ENCODE peak calls at places on chromosomes 7 and 10, in five cellular contexts. One of them, this sample, is unnamed.

GRCh38 chr7:23276381-23276780 is 22.8 kb upstream of the MALSU1 start:
- DNase-seq in HCT116: no peak
- DNase-seq in IMR-90: no peak
- DNase-seq in mammary epithelial cell: no peak
- DNase-seq in PC-3: peak; percentile 23
- DNase-seq in this sample: no peak

GRCh38 chr10:114819313-114819712 is 2.3 kb upstream of the FHIP2A start:
- DNase-seq in PC-3: peak; percentile 43
- DNase-seq in HCT116: no peak
- DNase-seq in mammary epithelial cell: no peak
- DNase-seq in IMR-90: no peak
- DNase-seq in this sample: no peak

GRCh38 chr10:30000802-30001571 is 58.4 kb downstream of the JCAD start:
- DNase-seq in HCT116: no peak
- DNase-seq in IMR-90: peak; percentile 93
- DNase-seq in mammary epithelial cell: peak; percentile 32
- DNase-seq in PC-3: peak; percentile 61
- DNase-seq in this sample: peak; percentile 98

GRCh38 chr10:79608505-79609375 is 2.0 kb upstream of the SFTPA1 start:
- DNase-seq in HCT116: peak; percentile 24
- DNase-seq in IMR-90: peak; percentile 14
- DNase-seq in mammary epithelial cell: no peak
- DNase-seq in PC-3: no peak
- DNase-seq in this sample: peak; percentile 0

GRCh38 chr10:4217187-4217586 is 432.2 kb upstream of the KLF6 start:
- DNase-seq in HCT116: no peak
- DNase-seq in mammary epithelial cell: no peak
- DNase-seq in IMR-90: no peak
- DNase-seq in PC-3: no peak
- DNase-seq in this sample: no peak

GRCh38 chr10:101142533-101143353 is 11.6 kb downstream of the TLX1 start:
- DNase-seq in IMR-90: no peak
- DNase-seq in PC-3: no peak
- DNase-seq in HCT116: no peak
- DNase-seq in mammary epithelial cell: no peak
- DNase-seq in this sample: no peak

GRCh38 chr10:112078003-112078402 is 105.6 kb downstream of the GPAM start:
- DNase-seq in PC-3: no peak
- DNase-seq in HCT116: no peak
- DNase-seq in IMR-90: no peak
- DNase-seq in mammary epithelial cell: no peak
- DNase-seq in this sample: no peak

GRCh38 chr7:78489851-78490250 is 691.3 kb downstream of the PHTF2 start:
- DNase-seq in PC-3: no peak
- DNase-seq in IMR-90: no peak
- DNase-seq in mammary epithelial cell: no peak
- DNase-seq in HCT116: no peak
- DNase-seq in this sample: peak; percentile 31

GRCh38 chr7:116325517-116325916 is 115.2 kb downstream of the TES start:
- DNase-seq in HCT116: no peak
- DNase-seq in PC-3: no peak
- DNase-seq in IMR-90: peak; percentile 46
- DNase-seq in mammary epithelial cell: no peak
- DNase-seq in this sample: no peak

GRCh38 chr7:43781726-43782607 is 23.5 kb downstream of the BLVRA start:
- DNase-seq in HCT116: no peak
- DNase-seq in IMR-90: peak; percentile 62
- DNase-seq in PC-3: no peak
- DNase-seq in mammary epithelial cell: peak; percentile 70
- DNase-seq in this sample: peak; percentile 51

GRCh38 chr10:95788830-95789229 is 32.9 kb downstream of the ENTPD1 start:
- DNase-seq in IMR-90: peak; percentile 85
- DNase-seq in PC-3: no peak
- DNase-seq in mammary epithelial cell: no peak
- DNase-seq in HCT116: no peak
- DNase-seq in this sample: peak; percentile 70

GRCh38 chr10:98331888-98332287 is 63.9 kb upstream of the LOXL4 start:
- DNase-seq in HCT116: peak; percentile 68
- DNase-seq in IMR-90: no peak
- DNase-seq in PC-3: no peak
- DNase-seq in mammary epithelial cell: peak; percentile 17
- DNase-seq in this sample: no peak

GRCh38 chr10:77350711-77351119 is 286.9 kb downstream of the KCNMA1 start:
- DNase-seq in PC-3: peak; percentile 100
- DNase-seq in HCT116: peak; percentile 92
- DNase-seq in IMR-90: peak; percentile 100
- DNase-seq in mammary epithelial cell: peak; percentile 98
- DNase-seq in this sample: peak; percentile 99

GRCh38 chr7:143025331-143025730 is 1.6 kb downstream of the OR9A2 start:
- DNase-seq in HCT116: no peak
- DNase-seq in IMR-90: no peak
- DNase-seq in PC-3: no peak
- DNase-seq in mammary epithelial cell: no peak
- DNase-seq in this sample: no peak

GRCh38 chr7:106583706-106584690 is 77.0 kb downstream of the CCDC71L start:
- DNase-seq in mammary epithelial cell: no peak
- DNase-seq in HCT116: no peak
- DNase-seq in PC-3: no peak
- DNase-seq in IMR-90: no peak
- DNase-seq in this sample: no peak
- H2AFZ ChIP-seq in mammary epithelial cell: no peak overlapping the region
- H2AFZ ChIP-seq in HCT116: no peak overlapping the region
- H2AFZ ChIP-seq in PC-3: no peak overlapping the region
- H2AFZ ChIP-seq in IMR-90: no peak overlapping the region
- H2AFZ ChIP-seq in this sample: no peak overlapping the region

GRCh38 chr7:134370135-134370534 is 53.4 kb upstream of the SLC35B4 start:
- DNase-seq in IMR-90: no peak
- DNase-seq in mammary epithelial cell: no peak
- DNase-seq in HCT116: no peak
- DNase-seq in PC-3: no peak
- DNase-seq in this sample: no peak
- H3K27ac ChIP-seq in IMR-90: no peak overlapping the region
- H3K27ac ChIP-seq in mammary epithelial cell: no peak overlapping the region
- H3K27ac ChIP-seq in HCT116: no peak overlapping the region
- H3K27ac ChIP-seq in PC-3: peak overlapping the region; percentile 96
- H3K27ac ChIP-seq in this sample: no peak overlapping the region

DNA sequence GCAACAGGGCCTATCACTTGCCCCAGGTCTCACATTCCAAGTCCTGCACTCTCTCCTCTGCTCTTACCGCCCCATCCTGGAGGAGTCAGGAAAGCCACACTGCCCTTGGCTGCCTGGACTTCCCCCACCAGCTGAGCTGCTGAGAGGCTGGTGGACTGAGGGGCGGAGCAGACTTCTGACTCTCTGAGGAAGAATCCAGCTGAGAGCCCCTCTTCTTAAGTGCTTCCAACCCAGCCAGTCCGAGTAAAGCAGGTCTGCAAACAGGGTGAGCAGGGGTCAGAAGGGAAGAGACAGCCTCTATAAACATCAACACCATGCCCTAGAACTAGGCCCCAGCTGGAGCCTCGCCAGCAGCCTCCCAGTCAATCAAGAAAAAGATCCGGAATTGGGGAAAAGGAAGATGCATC is 92.4 kb upstream of the TMEM72 start:
- DNase-seq in IMR-90: peak; percentile 50
- DNase-seq in PC-3: no peak
- DNase-seq in HCT116: no peak
- DNase-seq in mammary epithelial cell: no peak
- DNase-seq in this sample: peak; percentile 46
- H3K9ac ChIP-seq in IMR-90: no peak overlapping the region
- H3K9ac ChIP-seq in PC-3: no peak overlapping the region
- H3K9ac ChIP-seq in HCT116: no peak overlapping the region
- H3K9ac ChIP-seq in mammary epithelial cell: no peak overlapping the region
- H3K9ac ChIP-seq in this sample: no peak overlapping the region

GRCh38 chr7:85052056-85052737 is 134.7 kb downstream of the SEMA3D start:
- DNase-seq in mammary epithelial cell: no peak
- DNase-seq in HCT116: no peak
- DNase-seq in PC-3: no peak
- DNase-seq in IMR-90: no peak
- DNase-seq in this sample: no peak
- H2AFZ ChIP-seq in mammary epithelial cell: no peak overlapping the region
- H2AFZ ChIP-seq in HCT116: no peak overlapping the region
- H2AFZ ChIP-seq in PC-3: no peak overlapping the region
- H2AFZ ChIP-seq in IMR-90: no peak overlapping the region
- H2AFZ ChIP-seq in this sample: no peak overlapping the region

GRCh38 chr10:33031815-33032320 is 73.8 kb upstream of the ITGB1 start:
- DNase-seq in mammary epithelial cell: no peak
- DNase-seq in IMR-90: no peak
- DNase-seq in HCT116: no peak
- DNase-seq in PC-3: no peak
- DNase-seq in this sample: no peak

GRCh38 chr10:33031171-33031570 is 73.1 kb upstream of the ITGB1 start:
- DNase-seq in mammary epithelial cell: no peak
- DNase-seq in HCT116: no peak
- DNase-seq in PC-3: no peak
- DNase-seq in IMR-90: no peak
- DNase-seq in this sample: no peak

GRCh38 chr10:33034931-33035330 is 76.9 kb upstream of the ITGB1 start:
- DNase-seq in mammary epithelial cell: no peak
- DNase-seq in HCT116: no peak
- DNase-seq in IMR-90: no peak
- DNase-seq in PC-3: no peak
- DNase-seq in this sample: no peak

GRCh38 chr10:33035411-33035810 is 77.4 kb upstream of the ITGB1 start:
- DNase-seq in PC-3: no peak
- DNase-seq in IMR-90: no peak
- DNase-seq in HCT116: no peak
- DNase-seq in mammary epithelial cell: no peak
- DNase-seq in this sample: no peak

DNA sequence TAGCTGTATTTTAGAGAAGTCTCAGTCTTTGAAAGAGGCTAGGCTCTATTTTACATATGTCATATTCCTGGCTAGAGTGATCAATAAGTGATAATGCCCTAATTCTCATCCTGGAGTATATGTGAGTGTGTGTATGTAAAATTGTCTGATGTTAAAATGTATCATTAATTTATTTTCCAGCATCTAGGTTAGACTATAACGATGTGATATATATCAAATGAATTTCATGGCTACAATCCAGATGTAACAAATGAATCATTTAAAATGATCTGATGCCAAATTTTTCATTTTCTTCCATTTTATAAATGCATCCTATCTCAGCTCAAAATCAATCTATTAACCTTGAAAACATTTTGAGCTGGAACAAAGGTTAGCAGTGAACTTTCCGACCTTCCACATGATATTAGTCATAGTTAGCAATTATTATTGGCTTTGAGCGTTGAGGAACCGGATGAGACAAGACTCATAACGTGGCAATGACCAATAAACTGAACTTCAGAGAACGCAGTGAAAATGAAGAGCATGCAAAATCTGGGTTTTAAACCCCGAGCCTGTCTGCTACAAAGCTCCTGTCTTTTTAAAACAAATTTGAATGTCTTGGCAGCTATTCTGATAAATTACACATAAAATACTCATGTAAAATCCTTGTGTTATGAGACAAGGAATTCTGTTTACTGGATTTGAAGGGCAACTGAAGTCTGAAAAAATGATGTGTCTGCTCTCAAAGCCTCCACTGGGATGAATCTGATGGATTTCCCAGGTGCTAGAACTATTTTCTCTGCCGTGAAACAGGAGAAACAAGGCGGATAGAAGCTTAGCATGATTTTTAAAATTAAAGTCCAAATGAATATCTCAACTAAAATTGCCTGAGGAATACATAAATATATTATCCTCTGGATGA is 74.6 kb upstream of the ITGB1 start:
- DNase-seq in mammary epithelial cell: peak; percentile 85
- DNase-seq in PC-3: peak; percentile 100
- DNase-seq in IMR-90: peak; percentile 79
- DNase-seq in HCT116: peak; percentile 36
- DNase-seq in this sample: peak; percentile 86
- H3K27ac ChIP-seq in mammary epithelial cell: peak overlapping the region; percentile 69
- H3K27ac ChIP-seq in PC-3: peak overlapping the region; percentile 75
- H3K27ac ChIP-seq in IMR-90: no peak overlapping the region
- H3K27ac ChIP-seq in HCT116: peak overlapping the region; percentile 52
- H3K27ac ChIP-seq in this sample: peak overlapping the region; percentile 68

GRCh38 chr7:37341033-37341630 is 107.5 kb downstream of the ELMO1 start:
- DNase-seq in mammary epithelial cell: no peak
- DNase-seq in HCT116: no peak
- DNase-seq in IMR-90: no peak
- DNase-seq in PC-3: no peak
- DNase-seq in this sample: no peak

GRCh38 chr7:37344886-37345579 is 103.6 kb downstream of the ELMO1 start:
- DNase-seq in IMR-90: no peak
- DNase-seq in mammary epithelial cell: no peak
- DNase-seq in HCT116: no peak
- DNase-seq in PC-3: no peak
- DNase-seq in this sample: no peak

GRCh38 chr7:37346761-37347160 is 101.9 kb downstream of the ELMO1 start:
- DNase-seq in PC-3: no peak
- DNase-seq in HCT116: no peak
- DNase-seq in IMR-90: no peak
- DNase-seq in mammary epithelial cell: no peak
- DNase-seq in this sample: no peak

GRCh38 chr7:37342170-37342569 is 106.5 kb downstream of the ELMO1 start:
- DNase-seq in HCT116: no peak
- DNase-seq in IMR-90: no peak
- DNase-seq in mammary epithelial cell: no peak
- DNase-seq in PC-3: no peak
- DNase-seq in this sample: no peak

GRCh38 chr7:37342665-37343471 is 105.8 kb downstream of the ELMO1 start:
- DNase-seq in IMR-90: no peak
- DNase-seq in HCT116: no peak
- DNase-seq in mammary epithelial cell: peak; percentile 12
- DNase-seq in PC-3: no peak
- DNase-seq in this sample: no peak
- H3K9ac ChIP-seq in IMR-90: no peak overlapping the region
- H3K9ac ChIP-seq in HCT116: no peak overlapping the region
- H3K9ac ChIP-seq in mammary epithelial cell: no peak overlapping the region
- H3K9ac ChIP-seq in PC-3: no peak overlapping the region
- H3K9ac ChIP-seq in this sample: no peak overlapping the region

This sample was measured in astrocyte.